ENCODE peak calls at places on chromosomes 12 and 14, in five cellular contexts. T is ELR; C is dermis microvascular lymphatic vessel endothelial cell; P is stimulated activated CD4-positive, alpha-beta T cell treated with anti-CD3 and anti-CD28 coated beads, Interleukin-2, amount 100 ng/mL, for 24 hours; K is esophagus squamous epithelium. X is an unnamed sample.

GRCh38 chr12:58367041-58367440 is 425.7 kb downstream of the ATP23 start:
- DNase-seq in T (peak; percentile 70), C (no peak), P (no peak), K (no peak), X (no peak)

GRCh38 chr14:101844219-101844618 is 82.7 kb downstream of the PPP2R5C start:
- DNase-seq in T (no peak), C (no peak), P (no peak), K (no peak), X (no peak)

GRCh38 chr14:52467515-52468266 is 84.6 kb downstream of the TXNDC16 start:
- DNase-seq in T (no peak), C (no peak), P (no peak), K (no peak), X (no peak)

GRCh38 chr14:100469632-100470522 is 117.3 kb downstream of the BEGAIN start:
- DNase-seq in T (no peak), C (no peak), P (no peak), K (no peak), X (no peak)

GRCh38 chr12:89781161-89781560 is 72.5 kb upstream of the ATP2B1 start:
- DNase-seq in T (no peak), C (no peak), P (no peak), K (no peak), X (no peak)

GRCh38 chr14:55075628-55076027 is 24.2 kb downstream of the MAPK1IP1L start:
- DNase-seq in T (peak; percentile 62), C (no peak), P (no peak), K (no peak), X (no peak)

GRCh38 chr12:62426095-62426488 is 40.5 kb upstream of the MON2 start:
- DNase-seq in T (no peak), C (no peak), P (no peak), K (no peak), X (no peak)

GRCh38 chr14:54207075-54207474 is 189.7 kb upstream of the CDKN3 start:
- DNase-seq in T (peak; percentile 48), C (no peak), P (no peak), K (no peak), X (no peak)

GRCh38 chr12:92550234-92550633 is 152.6 kb upstream of the PLEKHG7 start:
- DNase-seq in T (no peak), C (no peak), P (no peak), K (no peak), X (no peak)

GRCh38 chr14:31990959-31991541 is 86.1 kb upstream of the ARHGAP5 start:
- DNase-seq in T (no peak), C (no peak), P (no peak), K (no peak), X (no peak)

GRCh38 chr12:123914726-123915345 is 57.8 kb downstream of the CCDC92 start:
- DNase-seq in T (no peak), C (no peak), P (no peak), K (no peak), X (no peak)

GRCh38 chr12:80056845-80057244 is 42.5 kb upstream of the OTOGL start:
- DNase-seq in T (no peak), C (peak; percentile 96), P (no peak), K (no peak), X (no peak)

GRCh38 chr14:103095210-103095778 is 769 bp downstream of the EXOC3L4 start:
- DNase-seq in T (no peak), C (no peak), P (no peak), K (no peak), X (no peak)

GRCh38 chr12:93943766-93944165 is 204.6 kb upstream of the PLXNC1 start:
- DNase-seq in T (peak; percentile 44), C (no peak), P (no peak), K (no peak), X (no peak)

GRCh38 chr14:94367896-94368590 is 20.4 kb downstream of the SERPINA1 start:
- DNase-seq in T (no peak), C (no peak), P (no peak), K (no peak), X (no peak)

GRCh38 chr12:121579190-121579791 is 1.5 kb downstream of the KDM2B start:
- DNase-seq in T (peak; percentile 66), C (peak; percentile 38), P (peak; percentile 43), K (no peak), X (no peak)

X was measured in D721Med.